ENCODE peak calls at places on chromosomes 1 and 21, in ten cellular contexts. One of them, this sample, is unnamed.

GRCh38 chr21:46269466-46269865 is 15.9 kb downstream of the MCM3AP start:
- DNase-seq in CD8-positive, alpha-beta T cell: no peak
- DNase-seq in astrocyte of the cerebellum: no peak
- DNase-seq in ovary: no peak
- DNase-seq in Calu3: no peak
- DNase-seq in brain microvascular endothelial cell: no peak
- DNase-seq in Peyer's patch: no peak
- DNase-seq in D721Med: no peak
- DNase-seq in glutamatergic neuron: no peak
- DNase-seq in GM20000: no peak
- DNase-seq in this sample: no peak

GRCh38 chr1:1179339-1179982 is 5.8 kb downstream of the TTLL10 start:
- DNase-seq in CD8-positive, alpha-beta T cell: no peak
- DNase-seq in astrocyte of the cerebellum: no peak
- DNase-seq in ovary: peak
- DNase-seq in Calu3: no peak
- DNase-seq in brain microvascular endothelial cell: no peak
- DNase-seq in Peyer's patch: no peak
- DNase-seq in D721Med: no peak
- DNase-seq in glutamatergic neuron: peak
- DNase-seq in GM20000: no peak
- DNase-seq in this sample: no peak

GRCh38 chr1:114323959-114324825 is 170.5 kb upstream of the SYT6 start:
- DNase-seq in CD8-positive, alpha-beta T cell: no peak
- DNase-seq in astrocyte of the cerebellum: no peak
- DNase-seq in ovary: no peak
- DNase-seq in Calu3: no peak
- DNase-seq in brain microvascular endothelial cell: no peak
- DNase-seq in Peyer's patch: no peak
- DNase-seq in D721Med: no peak
- DNase-seq in glutamatergic neuron: no peak
- DNase-seq in GM20000: no peak
- DNase-seq in this sample: no peak

GRCh38 chr1:55974714-55975441 is 604.5 kb downstream of the PLPP3 start:
- DNase-seq in CD8-positive, alpha-beta T cell: no peak
- DNase-seq in astrocyte of the cerebellum: peak
- DNase-seq in ovary: no peak
- DNase-seq in Calu3: no peak
- DNase-seq in brain microvascular endothelial cell: peak
- DNase-seq in Peyer's patch: no peak
- DNase-seq in D721Med: no peak
- DNase-seq in glutamatergic neuron: no peak
- DNase-seq in GM20000: no peak
- DNase-seq in this sample: no peak

GRCh38 chr1:53987880-53988279 is 30.1 kb downstream of the LDLRAD1 start:
- DNase-seq in CD8-positive, alpha-beta T cell: no peak
- DNase-seq in astrocyte of the cerebellum: no peak
- DNase-seq in ovary: no peak
- DNase-seq in Calu3: no peak
- DNase-seq in brain microvascular endothelial cell: no peak
- DNase-seq in Peyer's patch: no peak
- DNase-seq in D721Med: no peak
- DNase-seq in glutamatergic neuron: no peak
- DNase-seq in GM20000: no peak
- DNase-seq in this sample: no peak

GRCh38 chr21:34545079-34545884 is 33.3 kb upstream of the KCNE1 start:
- DNase-seq in CD8-positive, alpha-beta T cell: no peak
- DNase-seq in astrocyte of the cerebellum: peak
- DNase-seq in ovary: no peak
- DNase-seq in Calu3: peak
- DNase-seq in brain microvascular endothelial cell: no peak
- DNase-seq in Peyer's patch: no peak
- DNase-seq in D721Med: no peak
- DNase-seq in glutamatergic neuron: no peak
- DNase-seq in GM20000: peak
- DNase-seq in this sample: no peak

GRCh38 chr21:32524010-32524719 is 61.2 kb downstream of the TCP10L start:
- DNase-seq in CD8-positive, alpha-beta T cell: no peak
- DNase-seq in astrocyte of the cerebellum: peak
- DNase-seq in ovary: no peak
- DNase-seq in Calu3: no peak
- DNase-seq in brain microvascular endothelial cell: peak
- DNase-seq in Peyer's patch: no peak
- DNase-seq in D721Med: no peak
- DNase-seq in glutamatergic neuron: no peak
- DNase-seq in GM20000: no peak
- DNase-seq in this sample: no peak

GRCh38 chr1:38640371-38640770 is 219.2 kb downstream of the RRAGC start:
- DNase-seq in CD8-positive, alpha-beta T cell: no peak
- DNase-seq in astrocyte of the cerebellum: no peak
- DNase-seq in ovary: no peak
- DNase-seq in Calu3: no peak
- DNase-seq in brain microvascular endothelial cell: no peak
- DNase-seq in Peyer's patch: no peak
- DNase-seq in D721Med: no peak
- DNase-seq in glutamatergic neuron: no peak
- DNase-seq in GM20000: no peak
- DNase-seq in this sample: no peak

DNA sequence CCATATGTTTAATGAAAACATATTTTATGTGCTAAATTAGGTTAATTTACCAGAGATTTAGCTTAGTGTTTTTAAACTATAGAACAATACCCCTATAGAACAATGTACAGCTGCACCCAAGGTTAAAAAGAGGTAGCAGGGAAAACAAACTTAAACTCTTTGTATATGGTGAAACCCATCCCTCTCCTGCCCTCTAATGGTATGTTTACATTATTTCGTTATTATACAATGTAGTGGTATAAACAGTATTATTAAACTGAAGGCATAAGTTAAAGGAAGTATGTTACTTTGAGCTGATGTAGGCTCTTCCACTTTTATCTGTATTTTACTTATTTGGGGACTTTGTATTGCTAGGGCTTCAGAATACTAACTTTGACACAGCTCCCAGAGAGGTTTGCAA is 16.7 kb upstream of the ZYG11A start:
- DNase-seq in CD8-positive, alpha-beta T cell: no peak
- DNase-seq in astrocyte of the cerebellum: no peak
- DNase-seq in ovary: no peak
- DNase-seq in Calu3: no peak
- DNase-seq in brain microvascular endothelial cell: no peak
- DNase-seq in Peyer's patch: no peak
- DNase-seq in D721Med: no peak
- DNase-seq in glutamatergic neuron: no peak
- DNase-seq in GM20000: peak
- DNase-seq in this sample: no peak
- TF ChIP-seq CTCF in CD8-positive, alpha-beta T cell: no peak
- TF ChIP-seq CTCF in astrocyte of the cerebellum: no peak
- TF ChIP-seq CTCF in ovary: no peak
- TF ChIP-seq CTCF in Calu3: peak
- TF ChIP-seq CTCF in brain microvascular endothelial cell: no peak
- TF ChIP-seq CTCF in Peyer's patch: no peak
- TF ChIP-seq CTCF in D721Med: peak
- TF ChIP-seq CTCF in glutamatergic neuron: no peak
- TF ChIP-seq CTCF in GM20000: no peak
- TF ChIP-seq CTCF in this sample: peak

GRCh38 chr1:227170361-227171166 is 147.7 kb downstream of the CDC42BPA start:
- DNase-seq in CD8-positive, alpha-beta T cell: no peak
- DNase-seq in astrocyte of the cerebellum: no peak
- DNase-seq in ovary: no peak
- DNase-seq in Calu3: no peak
- DNase-seq in brain microvascular endothelial cell: no peak
- DNase-seq in Peyer's patch: no peak
- DNase-seq in D721Med: no peak
- DNase-seq in glutamatergic neuron: no peak
- DNase-seq in GM20000: no peak
- DNase-seq in this sample: no peak

GRCh38 chr1:227174136-227174535 is 144.2 kb downstream of the CDC42BPA start:
- DNase-seq in CD8-positive, alpha-beta T cell: no peak
- DNase-seq in astrocyte of the cerebellum: peak
- DNase-seq in ovary: no peak
- DNase-seq in Calu3: no peak
- DNase-seq in brain microvascular endothelial cell: peak
- DNase-seq in Peyer's patch: no peak
- DNase-seq in D721Med: no peak
- DNase-seq in glutamatergic neuron: no peak
- DNase-seq in GM20000: no peak
- DNase-seq in this sample: no peak

GRCh38 chr1:227175611-227176010 is 142.7 kb downstream of the CDC42BPA start:
- DNase-seq in CD8-positive, alpha-beta T cell: no peak
- DNase-seq in astrocyte of the cerebellum: no peak
- DNase-seq in ovary: no peak
- DNase-seq in Calu3: no peak
- DNase-seq in brain microvascular endothelial cell: no peak
- DNase-seq in Peyer's patch: no peak
- DNase-seq in D721Med: no peak
- DNase-seq in glutamatergic neuron: no peak
- DNase-seq in GM20000: no peak
- DNase-seq in this sample: no peak
- TF ChIP-seq CTCF in CD8-positive, alpha-beta T cell: no peak
- TF ChIP-seq CTCF in astrocyte of the cerebellum: no peak
- TF ChIP-seq CTCF in ovary: no peak
- TF ChIP-seq CTCF in Calu3: no peak
- TF ChIP-seq CTCF in brain microvascular endothelial cell: no peak
- TF ChIP-seq CTCF in Peyer's patch: no peak
- TF ChIP-seq CTCF in D721Med: no peak
- TF ChIP-seq CTCF in glutamatergic neuron: no peak
- TF ChIP-seq CTCF in GM20000: no peak
- TF ChIP-seq CTCF in this sample: no peak

GRCh38 chr1:181088079-181089016 is at the start of gene IER5:
- DNase-seq in CD8-positive, alpha-beta T cell: peak
- DNase-seq in astrocyte of the cerebellum: peak
- DNase-seq in ovary: peak
- DNase-seq in Calu3: peak
- DNase-seq in brain microvascular endothelial cell: peak
- DNase-seq in Peyer's patch: peak
- DNase-seq in D721Med: peak
- DNase-seq in glutamatergic neuron: peak
- DNase-seq in GM20000: peak
- DNase-seq in this sample: peak

GRCh38 chr1:181089777-181090505 is 1.4 kb downstream of the IER5 start:
- DNase-seq in CD8-positive, alpha-beta T cell: peak
- DNase-seq in astrocyte of the cerebellum: no peak
- DNase-seq in ovary: peak
- DNase-seq in Calu3: peak
- DNase-seq in brain microvascular endothelial cell: no peak
- DNase-seq in Peyer's patch: peak
- DNase-seq in D721Med: no peak
- DNase-seq in glutamatergic neuron: peak
- DNase-seq in GM20000: peak
- DNase-seq in this sample: peak

GRCh38 chr1:181086926-181087325 is 1.6 kb upstream of the IER5 start:
- DNase-seq in CD8-positive, alpha-beta T cell: no peak
- DNase-seq in astrocyte of the cerebellum: no peak
- DNase-seq in ovary: no peak
- DNase-seq in Calu3: no peak
- DNase-seq in brain microvascular endothelial cell: no peak
- DNase-seq in Peyer's patch: no peak
- DNase-seq in D721Med: no peak
- DNase-seq in glutamatergic neuron: no peak
- DNase-seq in GM20000: no peak
- DNase-seq in this sample: no peak

GRCh38 chr1:181089017-181089776 is 697 bp downstream of the IER5 start:
- DNase-seq in CD8-positive, alpha-beta T cell: peak
- DNase-seq in astrocyte of the cerebellum: no peak
- DNase-seq in ovary: no peak
- DNase-seq in Calu3: peak
- DNase-seq in brain microvascular endothelial cell: no peak
- DNase-seq in Peyer's patch: no peak
- DNase-seq in D721Med: no peak
- DNase-seq in glutamatergic neuron: peak
- DNase-seq in GM20000: no peak
- DNase-seq in this sample: no peak

GRCh38 chr1:181087400-181087901 is 1.0 kb upstream of the IER5 start:
- DNase-seq in CD8-positive, alpha-beta T cell: no peak
- DNase-seq in astrocyte of the cerebellum: no peak
- DNase-seq in ovary: no peak
- DNase-seq in Calu3: no peak
- DNase-seq in brain microvascular endothelial cell: no peak
- DNase-seq in Peyer's patch: no peak
- DNase-seq in D721Med: no peak
- DNase-seq in glutamatergic neuron: no peak
- DNase-seq in GM20000: peak
- DNase-seq in this sample: no peak
- TF ChIP-seq CTCF in CD8-positive, alpha-beta T cell: no peak
- TF ChIP-seq CTCF in astrocyte of the cerebellum: no peak
- TF ChIP-seq CTCF in ovary: no peak
- TF ChIP-seq CTCF in Calu3: no peak
- TF ChIP-seq CTCF in brain microvascular endothelial cell: no peak
- TF ChIP-seq CTCF in Peyer's patch: no peak
- TF ChIP-seq CTCF in D721Med: no peak
- TF ChIP-seq CTCF in glutamatergic neuron: no peak
- TF ChIP-seq CTCF in GM20000: no peak
- TF ChIP-seq CTCF in this sample: no peak

GRCh38 chr1:243946253-243946652 is 96.2 kb upstream of the AKT3 start:
- DNase-seq in CD8-positive, alpha-beta T cell: no peak
- DNase-seq in astrocyte of the cerebellum: no peak
- DNase-seq in ovary: no peak
- DNase-seq in Calu3: no peak
- DNase-seq in brain microvascular endothelial cell: no peak
- DNase-seq in Peyer's patch: no peak
- DNase-seq in D721Med: peak
- DNase-seq in glutamatergic neuron: no peak
- DNase-seq in GM20000: no peak
- DNase-seq in this sample: peak

GRCh38 chr1:243943671-243944428 is 93.8 kb upstream of the AKT3 start:
- DNase-seq in CD8-positive, alpha-beta T cell: no peak
- DNase-seq in astrocyte of the cerebellum: no peak
- DNase-seq in ovary: no peak
- DNase-seq in Calu3: peak
- DNase-seq in brain microvascular endothelial cell: no peak
- DNase-seq in Peyer's patch: no peak
- DNase-seq in D721Med: no peak
- DNase-seq in glutamatergic neuron: no peak
- DNase-seq in GM20000: no peak
- DNase-seq in this sample: no peak

GRCh38 chr1:243945727-243946126 is 95.7 kb upstream of the AKT3 start:
- DNase-seq in CD8-positive, alpha-beta T cell: no peak
- DNase-seq in astrocyte of the cerebellum: no peak
- DNase-seq in ovary: no peak
- DNase-seq in Calu3: no peak
- DNase-seq in brain microvascular endothelial cell: no peak
- DNase-seq in Peyer's patch: no peak
- DNase-seq in D721Med: no peak
- DNase-seq in glutamatergic neuron: no peak
- DNase-seq in GM20000: no peak
- DNase-seq in this sample: peak

GRCh38 chr1:243944429-243945160 is 94.6 kb upstream of the AKT3 start:
- DNase-seq in CD8-positive, alpha-beta T cell: no peak
- DNase-seq in astrocyte of the cerebellum: no peak
- DNase-seq in ovary: no peak
- DNase-seq in Calu3: peak
- DNase-seq in brain microvascular endothelial cell: peak
- DNase-seq in Peyer's patch: no peak
- DNase-seq in D721Med: no peak
- DNase-seq in glutamatergic neuron: no peak
- DNase-seq in GM20000: no peak
- DNase-seq in this sample: no peak

DNA sequence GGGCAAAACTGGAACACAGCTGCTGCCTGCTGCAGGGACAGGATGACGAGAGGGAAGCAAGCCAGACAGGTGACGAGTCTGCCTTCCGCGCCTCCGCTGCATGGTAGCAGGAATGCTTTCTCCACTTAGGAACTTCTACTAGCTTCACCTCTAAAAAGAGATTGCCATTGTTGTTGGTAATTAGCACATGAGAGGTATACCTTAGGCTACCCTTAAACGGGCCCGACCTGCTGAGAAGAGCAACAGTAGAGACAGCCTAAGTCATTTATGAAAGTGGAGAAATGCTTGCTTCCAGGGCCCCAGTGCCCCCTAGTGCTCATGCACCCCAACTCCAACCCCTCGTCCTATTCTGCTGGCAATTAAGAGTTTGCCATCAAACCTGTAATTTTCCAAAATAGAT is 96.9 kb upstream of the AKT3 start:
- DNase-seq in CD8-positive, alpha-beta T cell: peak
- DNase-seq in astrocyte of the cerebellum: no peak
- DNase-seq in ovary: no peak
- DNase-seq in Calu3: peak
- DNase-seq in brain microvascular endothelial cell: no peak
- DNase-seq in Peyer's patch: no peak
- DNase-seq in D721Med: no peak
- DNase-seq in glutamatergic neuron: peak
- DNase-seq in GM20000: peak
- DNase-seq in this sample: peak
- TF ChIP-seq CTCF in CD8-positive, alpha-beta T cell: peak
- TF ChIP-seq CTCF in astrocyte of the cerebellum: peak
- TF ChIP-seq CTCF in ovary: no peak
- TF ChIP-seq CTCF in Calu3: peak
- TF ChIP-seq CTCF in brain microvascular endothelial cell: peak
- TF ChIP-seq CTCF in Peyer's patch: no peak
- TF ChIP-seq CTCF in D721Med: peak
- TF ChIP-seq CTCF in glutamatergic neuron: peak
- TF ChIP-seq CTCF in GM20000: no peak
- TF ChIP-seq CTCF in this sample: peak